ENCODE peak calls at places on chromosomes 11 and 22, in eight cellular contexts. R, A, Y, E, K, W, T and H are unnamed samples.

GRCh38 chr11:76603202-76603601 is 67.3 kb downstream of the LRRC32 start:
- DNase-seq in Y (no peak), E (no peak), A (no peak), T (no peak), W (no peak), K (no peak), R (no peak), H (no peak)

GRCh38 chr11:45217991-45218390 is 68.2 kb downstream of the SYT13 start:
- DNase-seq in R (no peak), E (no peak), W (no peak), A (no peak), K (no peak), Y (no peak), T (peak), H (peak)

GRCh38 chr11:75635009-75635909 is 33.6 kb downstream of the MAP6 start:
- DNase-seq in R (no peak), E (peak), K (peak), W (no peak), Y (peak), T (peak), A (no peak), H (peak)

GRCh38 chr11:129237456-129237855 is 45.3 kb upstream of the ARHGAP32 start:
- DNase-seq in R (no peak), K (no peak), A (no peak), Y (no peak), W (no peak), T (no peak), E (no peak), H (no peak)

GRCh38 chr11:123601136-123601535 is 53.3 kb downstream of the SCN3B start:
- DNase-seq in T (peak), E (no peak), W (no peak), A (no peak), R (peak), K (peak), Y (peak), H (peak)

GRCh38 chr22:40243891-40244290 is 66.2 kb downstream of the TNRC6B start:
- DNase-seq in W (no peak), R (no peak), T (no peak), E (no peak), K (no peak), A (no peak), Y (no peak), H (no peak)

GRCh38 chr22:46942816-46943783 is 180.7 kb downstream of the TBC1D22A start:
- DNase-seq in W (no peak), A (no peak), E (peak), T (no peak), Y (no peak), K (peak), R (no peak), H (peak)

GRCh38 chr11:69308531-69308930 is 14.6 kb downstream of the MYEOV start:
- DNase-seq in E (no peak), K (no peak), A (no peak), W (no peak), T (no peak), Y (no peak), R (no peak), H (no peak)

GRCh38 chr11:132300283-132300682 is 929.9 kb downstream of the NTM start:
- DNase-seq in E (no peak), R (no peak), Y (no peak), A (no peak), W (peak), T (no peak), K (no peak), H (peak)

GRCh38 chr11:102293873-102294601 is 23.2 kb upstream of the BIRC3 start:
- DNase-seq in Y (peak), R (no peak), K (peak), W (peak), T (peak), E (no peak), A (no peak), H (peak)
- H3K4me3 ChIP-seq in Y (no peak), R (no peak), K (no peak), W (no peak), T (no peak), E (peak), A (no peak), H (no peak)

DNA sequence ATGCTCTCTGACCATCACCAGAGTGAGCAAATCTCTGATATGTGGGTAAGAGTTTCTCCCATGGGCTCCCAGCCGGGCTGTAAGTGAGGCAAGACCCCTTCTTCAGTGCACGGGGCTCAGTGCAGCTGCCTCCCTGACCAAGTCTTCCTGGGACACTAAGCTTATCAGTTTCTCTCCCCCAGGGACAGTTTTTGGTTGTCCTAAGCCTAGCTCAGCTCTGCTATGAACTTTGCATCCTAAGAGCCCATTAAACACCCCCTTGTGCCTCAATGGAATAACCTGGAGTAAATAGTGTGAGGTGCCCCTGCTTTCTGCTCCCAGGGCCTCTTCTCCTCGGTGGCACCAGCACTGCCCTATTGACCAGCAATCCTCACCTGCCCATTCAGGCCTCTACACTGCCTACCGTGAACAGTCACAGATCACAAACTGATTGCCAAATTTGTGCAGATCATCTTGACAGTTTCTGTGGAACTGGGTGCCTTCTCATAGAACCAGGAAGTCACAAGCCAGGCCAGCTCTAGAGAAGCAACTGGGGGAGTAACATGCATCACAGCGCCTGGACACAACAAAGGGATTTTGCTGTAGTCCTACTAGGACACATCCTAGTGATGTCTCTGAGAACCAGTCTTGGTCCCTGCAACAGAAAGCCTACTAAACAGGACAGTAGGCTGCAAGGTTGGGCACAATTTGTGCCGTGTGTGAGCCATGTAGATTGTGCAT is 19.5 kb upstream of the IGLL5 start:
- DNase-seq in E (no peak), A (no peak), R (no peak), T (no peak), Y (no peak), K (no peak), W (no peak), H (no peak)
- TF ChIP-seq CTCF in E (no peak), A (no peak), R (no peak), T (no peak), Y (no peak), K (no peak), W (no peak), H (no peak)

DNA sequence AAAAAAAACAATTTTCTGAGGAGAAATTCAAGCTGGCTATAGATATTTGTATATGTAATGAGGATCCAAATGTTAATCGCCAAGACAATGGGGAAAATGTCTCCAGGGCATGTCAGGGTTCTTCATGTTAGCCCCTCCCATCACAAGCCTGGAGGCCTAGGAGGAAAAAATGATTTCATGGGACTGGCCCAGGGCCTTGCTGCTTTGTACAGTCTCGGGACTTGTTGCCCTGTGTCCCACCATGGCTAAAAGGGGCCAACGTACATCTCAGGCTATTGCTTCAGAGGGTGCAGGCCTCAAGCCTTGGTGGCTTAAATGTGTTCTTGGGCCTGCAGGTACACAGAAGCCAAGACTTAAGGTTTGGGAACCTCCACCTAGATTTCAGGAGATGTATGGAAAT is 62.1 kb upstream of the SLC5A12 start:
- DNase-seq in R (no peak), T (no peak), K (no peak), A (no peak), Y (no peak), E (no peak), W (no peak), H (no peak)
- H3K4me3 ChIP-seq in R (no peak), T (no peak), K (no peak), A (no peak), Y (no peak), E (no peak), W (no peak), H (no peak)

DNA sequence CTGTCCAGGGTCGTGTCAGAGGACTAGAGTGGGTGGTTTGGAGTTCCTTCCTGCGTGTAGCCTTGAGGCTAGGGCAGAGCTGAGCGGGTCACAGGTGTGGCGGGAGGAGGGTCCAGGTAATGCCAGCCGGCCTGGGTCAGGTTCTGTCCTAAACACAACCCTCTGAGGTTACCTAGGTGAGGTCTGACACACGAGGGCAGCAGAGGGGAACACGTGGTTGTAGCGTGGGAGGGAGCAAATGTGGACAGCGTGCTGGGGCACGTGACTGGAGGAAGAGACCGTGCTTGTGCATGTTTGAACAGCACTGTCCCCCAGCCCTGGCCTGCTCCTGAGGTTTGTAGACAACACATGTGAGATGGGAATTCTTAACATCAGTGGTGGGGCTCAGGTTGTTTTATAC is 13.1 kb downstream of the MOV10L1 start:
- DNase-seq in T (no peak), E (no peak), W (no peak), A (no peak), Y (no peak), R (no peak), K (no peak), H (peak)
- TF ChIP-seq CTCF in T (no peak), E (no peak), W (no peak), A (no peak), Y (no peak), R (no peak), K (no peak), H (no peak)

DNA sequence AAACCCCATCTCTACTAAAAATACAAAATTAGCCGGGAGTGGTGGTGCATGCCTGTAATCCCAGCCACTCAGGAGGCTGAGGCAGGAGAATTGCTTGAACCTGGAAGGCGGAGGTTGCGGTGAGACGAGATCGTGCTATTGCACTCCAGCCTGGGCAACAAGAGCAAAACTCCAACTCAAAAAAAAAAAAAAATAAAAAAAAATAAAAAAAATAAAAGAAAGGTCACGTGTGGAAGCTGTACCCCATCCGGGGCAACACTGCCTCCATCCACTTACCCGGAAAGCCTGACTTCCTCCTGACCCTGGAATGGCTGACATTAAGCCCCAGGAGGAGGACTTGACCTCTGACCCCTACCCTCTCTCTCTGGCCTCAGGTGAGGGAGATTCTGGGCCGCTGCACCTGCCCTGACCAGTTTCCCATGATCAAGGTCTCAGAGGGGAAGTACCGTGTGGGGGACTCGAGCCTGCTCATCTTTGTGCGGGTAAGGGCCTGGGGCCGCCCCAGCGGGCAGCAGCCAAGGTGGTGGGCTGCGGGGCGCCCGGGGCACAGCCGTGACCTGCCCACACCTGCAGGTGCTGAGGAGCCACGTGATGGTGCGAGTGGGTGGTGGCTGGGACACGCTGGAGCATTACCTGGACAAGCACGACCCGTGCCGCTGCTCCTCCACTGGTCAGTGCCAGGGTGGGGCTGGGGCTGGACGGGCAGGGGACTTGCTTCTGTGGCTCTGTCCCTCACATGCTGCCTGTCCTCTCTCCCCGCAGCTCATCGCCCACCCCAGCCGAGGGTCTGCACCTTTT is 3.8 kb downstream of the GAS2L1 start:
- DNase-seq in T (no peak), W (no peak), E (no peak), R (no peak), A (no peak), K (no peak), Y (no peak), H (no peak)
- H3K4me3 ChIP-seq in T (no peak), W (no peak), E (peak), R (no peak), A (no peak), K (no peak), Y (no peak), H (no peak)

GRCh38 chr11:117723625-117724024 is 73.4 kb downstream of the DSCAML1 start:
- DNase-seq in T (no peak), K (no peak), Y (no peak), W (no peak), R (no peak), A (no peak), E (no peak), H (no peak)

GRCh38 chr11:117725048-117725734 is 71.8 kb downstream of the DSCAML1 start:
- DNase-seq in A (no peak), T (no peak), E (no peak), R (no peak), Y (no peak), K (no peak), W (no peak), H (no peak)

GRCh38 chr11:117724104-117724503 is 72.9 kb downstream of the DSCAML1 start:
- DNase-seq in K (no peak), Y (no peak), A (no peak), W (peak), E (no peak), T (no peak), R (no peak), H (no peak)

GRCh38 chr11:117722074-117722473 is 74.9 kb downstream of the DSCAML1 start:
- DNase-seq in T (no peak), R (no peak), W (peak), Y (no peak), E (no peak), A (no peak), K (no peak), H (no peak)

DNA sequence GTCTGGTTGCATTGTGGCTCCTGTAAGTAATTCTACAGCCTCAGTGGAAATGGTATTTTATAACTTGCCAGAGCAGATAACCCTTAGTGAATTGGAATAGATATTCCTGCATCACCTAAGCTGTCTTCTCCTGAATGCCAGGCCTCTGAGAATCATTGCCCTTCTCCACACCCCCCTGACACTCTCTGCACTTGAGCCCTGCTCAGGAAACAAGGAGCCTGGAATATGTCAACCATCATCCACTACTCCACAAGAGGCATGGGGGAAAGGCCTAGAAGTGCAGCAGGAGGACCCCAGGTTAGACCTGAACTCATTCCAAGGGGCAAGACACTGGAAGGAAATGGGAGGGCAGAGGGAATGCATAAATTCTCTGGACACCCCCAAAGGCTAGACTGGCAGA is 72.4 kb downstream of the DSCAML1 start:
- DNase-seq in R (no peak), Y (no peak), A (no peak), E (no peak), T (no peak), W (peak), K (no peak), H (no peak)
- TF ChIP-seq CTCF in R (no peak), Y (no peak), A (no peak), E (no peak), T (no peak), W (no peak), K (no peak), H (no peak)